ENCODE peak calls at places on chromosomes 11 and 22, in six cellular contexts. One of them, this sample, is unnamed.

GRCh38 chr11:11391796-11392195 is 38.7 kb upstream of the CSNK2A3 start:
- DNase-seq in HepG2: no peak
- DNase-seq in adipocyte: peak
- DNase-seq in prostate gland: no peak
- DNase-seq in left ventricle myocardium inferior: no peak
- DNase-seq in adrenal gland: no peak
- DNase-seq in this sample: peak

GRCh38 chr11:13335319-13335718 is 57.7 kb downstream of the BMAL1 start:
- DNase-seq in adrenal gland: peak
- DNase-seq in prostate gland: peak
- DNase-seq in adipocyte: peak
- DNase-seq in HepG2: peak
- DNase-seq in left ventricle myocardium inferior: peak
- DNase-seq in this sample: peak

GRCh38 chr22:27545071-27545470 is 256.5 kb downstream of the MN1 start:
- DNase-seq in adipocyte: no peak
- DNase-seq in adrenal gland: no peak
- DNase-seq in left ventricle myocardium inferior: no peak
- DNase-seq in HepG2: no peak
- DNase-seq in prostate gland: no peak
- DNase-seq in this sample: no peak

GRCh38 chr11:41175304-41175972 is 284.0 kb downstream of the LRRC4C start:
- DNase-seq in HepG2: no peak
- DNase-seq in adrenal gland: no peak
- DNase-seq in prostate gland: no peak
- DNase-seq in adipocyte: no peak
- DNase-seq in left ventricle myocardium inferior: no peak
- DNase-seq in this sample: no peak

GRCh38 chr22:42261266-42261665 is 9.2 kb downstream of the TCF20 start:
- DNase-seq in adipocyte: peak
- DNase-seq in HepG2: no peak
- DNase-seq in adrenal gland: no peak
- DNase-seq in prostate gland: no peak
- DNase-seq in left ventricle myocardium inferior: no peak
- DNase-seq in this sample: peak

GRCh38 chr22:44667829-44668189 is 34.2 kb upstream of the PRR5 start:
- DNase-seq in HepG2: no peak
- DNase-seq in adipocyte: peak
- DNase-seq in adrenal gland: no peak
- DNase-seq in prostate gland: no peak
- DNase-seq in left ventricle myocardium inferior: no peak
- DNase-seq in this sample: peak

GRCh38 chr22:20135846-20136602 is 4.4 kb downstream of the ZDHHC8 start:
- DNase-seq in adipocyte: no peak
- DNase-seq in left ventricle myocardium inferior: no peak
- DNase-seq in adrenal gland: no peak
- DNase-seq in prostate gland: no peak
- DNase-seq in HepG2: no peak
- DNase-seq in this sample: no peak

GRCh38 chr22:24807284-24807950 is 1.4 kb downstream of the SGSM1 start:
- DNase-seq in prostate gland: peak
- DNase-seq in adrenal gland: peak
- DNase-seq in HepG2: no peak
- DNase-seq in left ventricle myocardium inferior: peak
- DNase-seq in adipocyte: no peak
- DNase-seq in this sample: no peak

GRCh38 chr11:2380807-2381350 is 3.8 kb downstream of the CD81 start:
- DNase-seq in adrenal gland: peak
- DNase-seq in adipocyte: no peak
- DNase-seq in prostate gland: no peak
- DNase-seq in HepG2: no peak
- DNase-seq in left ventricle myocardium inferior: peak
- DNase-seq in this sample: peak

GRCh38 chr22:46484861-46485595 is 52.4 kb downstream of the CELSR1 start:
- DNase-seq in adipocyte: peak
- DNase-seq in prostate gland: no peak
- DNase-seq in adrenal gland: no peak
- DNase-seq in HepG2: no peak
- DNase-seq in left ventricle myocardium inferior: no peak
- DNase-seq in this sample: no peak

GRCh38 chr11:60858731-60859464 is 3.1 kb upstream of the PTGDR2 start:
- DNase-seq in adrenal gland: no peak
- DNase-seq in left ventricle myocardium inferior: no peak
- DNase-seq in HepG2: no peak
- DNase-seq in adipocyte: no peak
- DNase-seq in prostate gland: no peak
- DNase-seq in this sample: no peak

GRCh38 chr11:120722539-120722938 is 211.0 kb downstream of the GRIK4 start:
- DNase-seq in adipocyte: no peak
- DNase-seq in adrenal gland: no peak
- DNase-seq in HepG2: no peak
- DNase-seq in prostate gland: no peak
- DNase-seq in left ventricle myocardium inferior: no peak
- DNase-seq in this sample: no peak

GRCh38 chr11:69157156-69157821 is 1.6 kb downstream of the SMIM38 start:
- DNase-seq in left ventricle myocardium inferior: peak
- DNase-seq in HepG2: peak
- DNase-seq in adipocyte: peak
- DNase-seq in prostate gland: no peak
- DNase-seq in adrenal gland: no peak
- DNase-seq in this sample: peak

GRCh38 chr11:32033067-32033466 is 57.8 kb upstream of the RCN1 start:
- DNase-seq in left ventricle myocardium inferior: no peak
- DNase-seq in adrenal gland: no peak
- DNase-seq in HepG2: no peak
- DNase-seq in prostate gland: no peak
- DNase-seq in adipocyte: no peak
- DNase-seq in this sample: peak

GRCh38 chr11:32032052-32032451 is 58.8 kb upstream of the RCN1 start:
- DNase-seq in HepG2: no peak
- DNase-seq in left ventricle myocardium inferior: no peak
- DNase-seq in prostate gland: no peak
- DNase-seq in adrenal gland: no peak
- DNase-seq in adipocyte: no peak
- DNase-seq in this sample: no peak

GRCh38 chr11:32032478-32032877 is 58.4 kb upstream of the RCN1 start:
- DNase-seq in adipocyte: no peak
- DNase-seq in adrenal gland: no peak
- DNase-seq in HepG2: no peak
- DNase-seq in left ventricle myocardium inferior: no peak
- DNase-seq in prostate gland: no peak
- DNase-seq in this sample: peak

GRCh38 chr11:32033491-32033890 is 57.4 kb upstream of the RCN1 start:
- DNase-seq in adipocyte: no peak
- DNase-seq in adrenal gland: no peak
- DNase-seq in prostate gland: no peak
- DNase-seq in left ventricle myocardium inferior: no peak
- DNase-seq in HepG2: no peak
- DNase-seq in this sample: peak

DNA sequence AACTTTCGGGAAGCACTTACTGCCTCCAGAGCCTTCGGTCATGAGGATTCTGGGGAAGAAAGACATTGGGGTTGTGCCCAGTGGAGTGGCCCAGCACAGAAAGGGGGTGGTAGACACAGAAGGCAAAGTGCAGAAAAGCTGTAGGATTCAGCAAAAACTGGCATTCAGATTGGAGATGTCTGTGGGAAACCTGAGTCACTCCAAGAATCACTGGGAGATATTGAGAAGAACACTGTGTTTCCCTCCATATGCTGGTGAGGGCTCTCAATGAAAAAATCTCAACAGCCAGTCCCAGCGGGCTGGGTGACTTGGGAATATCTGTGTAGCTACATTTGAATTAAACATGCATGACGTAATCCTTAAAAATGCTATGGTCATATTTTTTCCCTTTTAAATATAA is 61.2 kb upstream of the RCN1 start:
- DNase-seq in adrenal gland: no peak
- DNase-seq in HepG2: no peak
- DNase-seq in prostate gland: no peak
- DNase-seq in adipocyte: no peak
- DNase-seq in left ventricle myocardium inferior: no peak
- DNase-seq in this sample: peak
- H3K4me3 ChIP-seq in adrenal gland: no peak
- H3K4me3 ChIP-seq in HepG2: no peak
- H3K4me3 ChIP-seq in prostate gland: no peak
- H3K4me3 ChIP-seq in adipocyte: no peak
- H3K4me3 ChIP-seq in left ventricle myocardium inferior: no peak
- H3K4me3 ChIP-seq in this sample: no peak

DNA sequence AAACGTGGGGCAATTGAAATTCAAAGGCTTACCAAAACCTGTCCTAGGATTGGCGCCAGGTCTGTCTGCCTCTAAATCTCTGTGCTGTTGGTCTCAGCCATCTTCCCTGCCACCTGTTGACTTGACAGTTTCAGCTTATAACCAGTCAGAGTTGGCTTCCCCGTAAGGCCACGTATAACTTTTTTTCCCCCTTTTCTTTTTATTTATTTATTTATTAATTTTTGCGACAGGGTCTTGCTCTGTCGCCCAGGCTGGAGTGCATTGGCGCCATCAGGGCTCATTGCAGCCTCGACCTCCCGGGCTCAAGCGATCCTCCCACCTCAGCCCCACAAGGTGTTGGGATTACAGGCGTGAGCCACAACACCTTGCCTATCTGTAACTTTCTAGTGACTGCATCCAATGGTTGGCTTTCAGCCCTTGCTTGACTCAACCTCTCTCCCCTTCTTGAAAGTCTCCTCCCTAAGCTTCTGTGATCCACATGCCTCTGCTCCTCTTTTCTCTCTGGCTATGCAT is 1.4 kb upstream of the SYVN1 start:
- DNase-seq in HepG2: no peak
- DNase-seq in adrenal gland: no peak
- DNase-seq in adipocyte: no peak
- DNase-seq in left ventricle myocardium inferior: no peak
- DNase-seq in prostate gland: no peak
- DNase-seq in this sample: no peak
- H3K4me3 ChIP-seq in HepG2: peak
- H3K4me3 ChIP-seq in adrenal gland: peak
- H3K4me3 ChIP-seq in adipocyte: peak
- H3K4me3 ChIP-seq in left ventricle myocardium inferior: peak
- H3K4me3 ChIP-seq in prostate gland: peak
- H3K4me3 ChIP-seq in this sample: peak

GRCh38 chr11:65719887-65720236 is 736 bp downstream of the RNASEH2C start:
- DNase-seq in left ventricle myocardium inferior: no peak
- DNase-seq in prostate gland: no peak
- DNase-seq in adrenal gland: no peak
- DNase-seq in adipocyte: peak
- DNase-seq in HepG2: no peak
- DNase-seq in this sample: peak

GRCh38 chr11:65720237-65720934 is at the start of gene RNASEH2C:
- DNase-seq in prostate gland: peak
- DNase-seq in adrenal gland: peak
- DNase-seq in adipocyte: peak
- DNase-seq in HepG2: peak
- DNase-seq in left ventricle myocardium inferior: peak
- DNase-seq in this sample: peak

GRCh38 chr11:65717906-65718305 is 2.7 kb downstream of the RNASEH2C start:
- DNase-seq in adipocyte: no peak
- DNase-seq in prostate gland: no peak
- DNase-seq in HepG2: no peak
- DNase-seq in adrenal gland: no peak
- DNase-seq in left ventricle myocardium inferior: no peak
- DNase-seq in this sample: no peak

GRCh38 chr11:65718531-65718930 is 2.1 kb downstream of the RNASEH2C start:
- DNase-seq in adipocyte: no peak
- DNase-seq in HepG2: no peak
- DNase-seq in prostate gland: no peak
- DNase-seq in left ventricle myocardium inferior: no peak
- DNase-seq in adrenal gland: no peak
- DNase-seq in this sample: no peak

DNA sequence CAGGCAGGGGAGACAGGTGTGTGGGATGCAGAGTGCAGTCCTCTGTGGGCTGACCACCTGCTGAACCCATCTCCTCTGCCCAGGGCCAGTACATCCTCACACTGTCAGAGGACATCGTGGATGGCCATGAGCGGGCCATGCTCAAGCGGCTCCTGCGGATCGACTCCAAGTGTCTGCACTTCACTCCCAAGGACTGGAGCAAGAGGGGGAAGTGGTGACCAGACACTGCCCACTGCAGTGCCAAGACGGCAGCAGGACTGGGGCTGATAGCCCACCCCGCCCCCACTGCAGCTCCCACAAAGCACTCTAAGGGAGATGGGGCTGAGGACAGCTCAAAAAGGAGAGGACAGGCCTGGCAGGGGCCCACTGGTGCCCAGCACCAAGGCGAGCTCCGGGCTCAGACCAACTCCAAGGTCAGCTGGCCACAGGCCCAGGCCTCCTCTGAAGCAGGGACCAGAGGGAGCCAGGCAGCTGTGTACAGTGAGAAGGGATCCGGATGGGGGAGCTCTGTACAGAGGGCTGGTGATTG is 1.6 kb downstream of the RNASEH2C start:
- DNase-seq in left ventricle myocardium inferior: no peak
- DNase-seq in prostate gland: no peak
- DNase-seq in adipocyte: no peak
- DNase-seq in HepG2: no peak
- DNase-seq in adrenal gland: peak
- DNase-seq in this sample: peak
- H3K4me3 ChIP-seq in left ventricle myocardium inferior: peak
- H3K4me3 ChIP-seq in prostate gland: peak
- H3K4me3 ChIP-seq in adipocyte: peak
- H3K4me3 ChIP-seq in HepG2: peak
- H3K4me3 ChIP-seq in adrenal gland: peak
- H3K4me3 ChIP-seq in this sample: peak

GRCh38 chr11:393219-394033 is 583 bp upstream of the PKP3 start:
- DNase-seq in adrenal gland: no peak
- DNase-seq in prostate gland: peak
- DNase-seq in adipocyte: peak
- DNase-seq in left ventricle myocardium inferior: no peak
- DNase-seq in HepG2: peak
- DNase-seq in this sample: peak
- H3K4me3 ChIP-seq in adrenal gland: no peak
- H3K4me3 ChIP-seq in prostate gland: peak
- H3K4me3 ChIP-seq in adipocyte: no peak
- H3K4me3 ChIP-seq in left ventricle myocardium inferior: no peak
- H3K4me3 ChIP-seq in HepG2: peak
- H3K4me3 ChIP-seq in this sample: no peak

GRCh38 chr11:48109046-48109666 is 107.5 kb upstream of the OR4B1 start:
- DNase-seq in HepG2: peak
- DNase-seq in prostate gland: no peak
- DNase-seq in adipocyte: peak
- DNase-seq in adrenal gland: no peak
- DNase-seq in left ventricle myocardium inferior: no peak
- DNase-seq in this sample: peak
- H3K4me3 ChIP-seq in HepG2: peak
- H3K4me3 ChIP-seq in prostate gland: peak
- H3K4me3 ChIP-seq in adipocyte: no peak
- H3K4me3 ChIP-seq in adrenal gland: peak
- H3K4me3 ChIP-seq in left ventricle myocardium inferior: peak
- H3K4me3 ChIP-seq in this sample: no peak

DNA sequence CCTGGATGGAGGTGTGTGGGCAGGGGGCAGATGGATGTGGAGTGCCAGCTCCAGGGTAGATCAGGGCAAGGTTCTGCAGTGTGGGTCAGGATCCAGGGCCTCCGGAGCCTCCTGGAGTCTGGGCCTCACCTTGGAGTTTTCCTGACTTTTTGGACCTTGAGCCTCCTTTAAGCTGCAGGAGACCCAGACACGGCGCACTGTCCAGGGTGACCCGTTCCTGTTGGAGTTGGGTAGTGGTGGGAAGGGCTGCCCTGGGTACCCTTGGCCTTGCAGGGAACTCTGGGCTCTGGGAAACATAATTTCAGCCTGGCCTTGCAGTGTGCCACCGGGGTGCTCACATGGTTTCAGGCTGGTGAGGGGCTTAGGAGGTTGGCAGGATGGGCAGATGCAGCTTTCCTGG is 17.0 kb downstream of the MGAT3 start:
- DNase-seq in HepG2: no peak
- DNase-seq in left ventricle myocardium inferior: no peak
- DNase-seq in adipocyte: no peak
- DNase-seq in prostate gland: no peak
- DNase-seq in adrenal gland: no peak
- DNase-seq in this sample: no peak
- H3K4me3 ChIP-seq in HepG2: no peak
- H3K4me3 ChIP-seq in left ventricle myocardium inferior: no peak
- H3K4me3 ChIP-seq in adipocyte: no peak
- H3K4me3 ChIP-seq in prostate gland: no peak
- H3K4me3 ChIP-seq in adrenal gland: no peak
- H3K4me3 ChIP-seq in this sample: no peak

This sample was measured in GM23248.